ENCODE peak calls at places on chromosomes 13 and 19, in ten cellular contexts. C is H1; S is psoas muscle; Z is endodermal cell; P is heart left ventricle; Y is GM23338; H is heart right ventricle; F is CD8-positive, alpha-beta T cell; E is osteoblast; Q is HAP-1. R is an unnamed sample. For H3K27me3, the result is how much of the 10 kb centered on the place peaks cover.

GRCh38 chr19:47239610-47240296 is 8.8 kb upstream of the BBC3 start:
- DNase-seq in H (no peak), C (peak), F (peak), S (peak), Y (peak), P (peak), Q (no peak), E (peak), Z (peak), R (peak)

GRCh38 chr13:77555246-77555645 is 19.7 kb downstream of the SCEL start:
- DNase-seq in H (no peak), P (no peak), S (no peak), Q (no peak), E (no peak), C (no peak), F (no peak), Y (no peak), Z (no peak), R (no peak)

GRCh38 chr13:103102482-103102881 is 36.3 kb upstream of the SLC10A2 start:
- DNase-seq in Y (peak), S (no peak), P (no peak), E (no peak), F (no peak), Q (no peak), C (no peak), Z (no peak), H (no peak), R (no peak)

GRCh38 chr13:72185756-72186155 is 318.8 kb upstream of the DACH1 start:
- DNase-seq in S (no peak), P (no peak), Y (no peak), C (no peak), F (no peak), H (no peak), Z (no peak), E (no peak), Q (no peak), R (no peak)

GRCh38 chr13:28819046-28819747 is 942 bp upstream of the MTUS2 start:
- DNase-seq in S (no peak), H (no peak), C (peak), F (no peak), P (no peak), Y (peak), Z (no peak), E (no peak), Q (peak), R (no peak)

GRCh38 chr19:18385675-18386542 is at the start of gene GDF15:
- DNase-seq in P (peak), H (peak), Y (peak), F (no peak), Q (peak), S (peak), Z (peak), C (peak), E (peak), R (no peak)

GRCh38 chr19:46466536-46467199 is 4.7 kb downstream of the PNMA8A start:
- DNase-seq in E (peak), Z (no peak), S (peak), Q (no peak), C (no peak), H (no peak), P (no peak), Y (no peak), F (no peak), R (no peak)

GRCh38 chr19:21912654-21913053 is 76.7 kb upstream of the ZNF43 start:
- DNase-seq in H (no peak), Z (no peak), C (no peak), P (no peak), Y (peak), E (no peak), F (no peak), Q (no peak), S (no peak), R (no peak)

GRCh38 chr19:33465834-33466233 is 55.8 kb downstream of the PEPD start:
- DNase-seq in Z (no peak), Y (no peak), E (peak), P (no peak), Q (no peak), F (no peak), C (no peak), S (no peak), H (no peak), R (no peak)

GRCh38 chr13:99864627-99864990 is 107.0 kb downstream of the ZIC5 start:
- DNase-seq in Y (peak), F (no peak), H (no peak), S (no peak), E (no peak), C (no peak), Q (peak), Z (peak), P (no peak), R (no peak)

GRCh38 chr13:104954210-104954609 is 1581.3 kb downstream of the EFNB2 start:
- DNase-seq in P (no peak), F (no peak), Q (no peak), E (no peak), Z (no peak), H (no peak), C (no peak), Y (no peak), S (no peak), R (no peak)

GRCh38 chr19:7391218-7391670 is 42.5 kb downstream of the ARHGEF18 start:
- DNase-seq in H (no peak), Q (no peak), C (no peak), P (no peak), S (no peak), E (peak), Z (no peak), Y (no peak), F (no peak), R (no peak)

GRCh38 chr19:44847144-44848035 is 1.3 kb downstream of the NECTIN2 start:
- DNase-seq in E (peak), S (peak), Y (peak), F (no peak), Q (peak), Z (peak), H (peak), P (peak), C (peak), R (no peak)

GRCh38 chr19:54552913-54553310 is 20.7 kb upstream of the LILRA2 start:
- DNase-seq in Z (no peak), P (no peak), C (no peak), Y (no peak), H (no peak), F (no peak), S (no peak), Q (no peak), E (no peak), R (no peak)

GRCh38 chr19:16180611-16181010 is 4.6 kb upstream of the FAM32A start:
- DNase-seq in F (no peak), Z (peak), C (no peak), H (no peak), S (no peak), P (no peak), Q (no peak), Y (peak), E (peak), R (no peak)

GRCh38 chr13:89465366-89465765 is 1794.2 kb downstream of the SLITRK5 start:
- DNase-seq in Q (no peak), C (no peak), Y (no peak), H (no peak), P (no peak), S (no peak), Z (no peak), F (no peak), E (no peak), R (no peak)

GRCh38 chr13:107276936-107277335 is 709.0 kb upstream of the ARGLU1 start:
- DNase-seq in C (no peak), P (no peak), H (no peak), Y (no peak), S (no peak), E (no peak), F (no peak), Q (no peak), Z (no peak), R (no peak)

GRCh38 chr13:30105381-30105780 is 202.0 kb downstream of the KATNAL1 start:
- DNase-seq in E (no peak), F (no peak), S (no peak), Q (no peak), C (peak), Z (peak), P (no peak), H (no peak), Y (peak), R (no peak)

GRCh38 chr19:13098291-13099072 is 4.2 kb downstream of the LYL1 start:
- DNase-seq in Z (peak), P (no peak), C (peak), Q (peak), E (peak), F (peak), S (no peak), Y (peak), H (no peak), R (no peak)

GRCh38 chr13:20102776-20103175 is 58.1 kb downstream of the GJA3 start:
- DNase-seq in C (no peak), Z (no peak), S (no peak), Y (no peak), F (no peak), E (no peak), Q (no peak), P (no peak), H (no peak), R (no peak)

GRCh38 chr13:99862243-99862642 is 109.3 kb downstream of the ZIC5 start:
- DNase-seq in Z (no peak), E (no peak), P (no peak), S (no peak), H (no peak), Q (no peak), C (no peak), F (no peak), Y (no peak), R (no peak)

GRCh38 chr13:46687810-46688209 is 109.2 kb downstream of the ESD start:
- DNase-seq in H (no peak), F (no peak), E (no peak), S (no peak), P (no peak), Z (peak), C (no peak), Y (peak), Q (peak), R (peak)

GRCh38 chr13:39148513-39148961 is 110.3 kb downstream of the NHLRC3 start:
- DNase-seq in H (no peak), P (no peak), S (no peak), C (no peak), Z (peak), Y (no peak), F (no peak), E (no peak), Q (no peak), R (no peak)

GRCh38 chr13:31044658-31045620 is 112.5 kb downstream of the TEX26 start:
- DNase-seq in F (no peak), H (no peak), P (no peak), S (no peak), Q (no peak), E (peak), Y (no peak), Z (peak), C (no peak), R (no peak)

GRCh38 chr13:82791035-82791434 is 1091.2 kb downstream of the SLITRK1 start:
- DNase-seq in Y (no peak), Z (no peak), Q (no peak), F (no peak), H (no peak), E (no peak), C (no peak), P (no peak), S (no peak), R (no peak)

GRCh38 chr13:78102121-78102677 is 183.6 kb upstream of the EDNRB start:
- DNase-seq in S (peak), Z (no peak), P (no peak), Q (no peak), F (no peak), H (peak), E (peak), C (no peak), Y (no peak), R (no peak)

GRCh38 chr13:109785141-109785891 is 1.1 kb downstream of the IRS2 start:
- DNase-seq in E (peak), S (peak), F (peak), H (peak), Q (no peak), P (peak), Z (peak), Y (peak), C (peak), R (peak)

GRCh38 chr13:25253702-25254101 is 33.6 kb downstream of the MTMR6 start:
- DNase-seq in Y (no peak), F (no peak), H (no peak), Q (peak), S (no peak), P (no peak), C (no peak), E (no peak), Z (no peak), R (no peak)

GRCh38 chr19:6022570-6023049 is 44.7 kb upstream of the RANBP3 start:
- DNase-seq in C (no peak), Q (no peak), H (no peak), P (no peak), Z (no peak), F (no peak), Y (no peak), S (no peak), E (no peak), R (no peak)

GRCh38 chr19:8456064-8456463 is 11.3 kb downstream of the HNRNPM start:
- DNase-seq in S (no peak), Z (peak), H (no peak), F (no peak), Q (no peak), P (no peak), Y (peak), E (no peak), C (no peak), R (no peak)

GRCh38 chr19:6354098-6354674 is 7.1 kb upstream of the CLPP start:
- DNase-seq in Y (peak), F (no peak), H (no peak), E (peak), P (no peak), Q (no peak), C (no peak), S (no peak), Z (no peak), R (no peak)

GRCh38 chr19:30053558-30053957 is 111.5 kb downstream of the URI1 start:
- DNase-seq in Q (no peak), H (no peak), Y (no peak), C (no peak), P (no peak), S (no peak), E (peak), Z (peak), F (no peak), R (no peak)
- H3K27me3 ChIP-seq in Q (under half), H (under half), Y (under half), C (under half), P (under half), S (under half), E (under half), Z (under half), F (under half), R (under half)

GRCh38 chr19:10518444-10519361 is 1.5 kb upstream of the S1PR5 start:
- DNase-seq in Y (peak), H (peak), F (peak), E (peak), Z (peak), S (no peak), Q (no peak), P (no peak), C (peak), R (no peak)
- H3K27me3 ChIP-seq in Y (half or more), H (half or more), F (under half), E (under half), Z (half or more), S (under half), Q (under half), P (half or more), C (half or more), R (under half)

GRCh38 chr19:35852029-35852780 is at the start of gene NPHS1:
- DNase-seq in H (no peak), Y (no peak), C (no peak), Q (no peak), E (no peak), S (no peak), Z (no peak), P (no peak), F (no peak), R (no peak)

GRCh38 chr19:35856546-35857149 is at the start of gene KIRREL2:
- DNase-seq in S (no peak), Q (peak), C (peak), F (peak), Y (peak), Z (peak), P (no peak), E (peak), H (no peak), R (peak)

GRCh38 chr19:35851213-35852028 is 883 bp downstream of the NPHS1 start:
- DNase-seq in Q (peak), Z (peak), Y (peak), P (no peak), S (no peak), C (peak), F (no peak), E (no peak), H (no peak), R (no peak)

GRCh38 chr19:35856001-35856400 is 710 bp upstream of the KIRREL2 start:
- DNase-seq in E (no peak), C (peak), F (no peak), Y (peak), Q (peak), P (no peak), S (no peak), H (no peak), Z (peak), R (no peak)

GRCh38 chr19:35853038-35853756 is 893 bp upstream of the NPHS1 start:
- DNase-seq in Q (no peak), P (no peak), C (no peak), F (no peak), E (no peak), S (no peak), H (no peak), Z (no peak), Y (no peak), R (no peak)
- H3K27me3 ChIP-seq in Q (under half), P (half or more), C (under half), F (under half), E (under half), S (under half), H (half or more), Z (half or more), Y (under half), R (half or more)

GRCh38 chr19:17220207-17220758 is 5.1 kb downstream of the USE1 start:
- DNase-seq in Z (no peak), P (no peak), F (no peak), Y (no peak), E (peak), C (no peak), H (no peak), Q (no peak), S (peak), R (no peak)

GRCh38 chr19:17227798-17228367 is 1.9 kb downstream of the OCEL1 start:
- DNase-seq in C (no peak), Z (no peak), S (no peak), Q (peak), F (no peak), P (peak), Y (peak), H (no peak), E (peak), R (no peak)

GRCh38 chr19:17225051-17225450 is 975 bp upstream of the OCEL1 start:
- DNase-seq in Z (no peak), S (no peak), F (no peak), P (no peak), C (no peak), Q (no peak), E (no peak), Y (no peak), H (no peak), R (no peak)

GRCh38 chr19:17229890-17230289 is 3.9 kb downstream of the OCEL1 start:
- DNase-seq in Y (no peak), H (no peak), C (no peak), S (no peak), P (peak), Q (no peak), F (no peak), E (peak), Z (no peak), R (no peak)

GRCh38 chr19:17226002-17226933 is at the start of gene OCEL1:
- DNase-seq in H (peak), Y (peak), C (peak), Q (peak), E (peak), F (peak), S (peak), P (peak), Z (peak), R (peak)
- H3K27me3 ChIP-seq in H (under half), Y (under half), C (under half), Q (under half), E (under half), F (under half), S (under half), P (under half), Z (under half), R (under half)

DNA sequence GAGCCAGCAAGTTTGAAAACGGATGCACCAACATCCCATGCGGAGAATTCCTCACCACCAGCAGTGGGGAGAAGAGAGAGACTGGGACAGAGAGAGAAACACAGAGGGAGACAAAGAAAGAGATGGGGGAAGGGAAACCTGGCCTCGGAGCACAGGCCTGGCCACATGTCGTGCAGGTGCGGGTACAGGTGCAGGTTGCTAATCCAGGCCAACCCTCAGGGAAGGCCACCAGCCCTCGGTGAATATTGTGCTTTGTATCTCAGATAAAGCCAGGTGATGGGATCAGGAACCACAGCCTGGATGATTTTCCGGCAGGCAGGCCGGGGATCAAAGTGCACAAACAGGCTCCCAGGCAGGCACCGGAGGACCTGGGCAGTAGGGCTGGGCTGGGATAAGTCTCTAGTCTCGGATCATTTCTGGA is 3.8 kb downstream of the GAS6 start:
- DNase-seq in E (no peak), H (peak), Y (peak), C (peak), Z (peak), F (peak), Q (no peak), S (no peak), P (no peak), R (no peak)
- H3K27me3 ChIP-seq in E (under half), H (under half), Y (under half), C (under half), Z (under half), F (under half), Q (under half), S (under half), P (under half), R (under half)

GRCh38 chr19:51727349-51727880 is 3.6 kb upstream of the HAS1 start:
- DNase-seq in Y (no peak), Q (no peak), S (no peak), C (no peak), H (no peak), E (peak), P (no peak), F (no peak), Z (no peak), R (no peak)

GRCh38 chr19:51726049-51726448 is 2.3 kb upstream of the HAS1 start:
- DNase-seq in S (peak), F (no peak), Y (peak), Q (peak), C (no peak), P (peak), H (no peak), E (peak), Z (peak), R (no peak)

GRCh38 chr19:51721905-51722304 is 1.9 kb downstream of the HAS1 start:
- DNase-seq in F (no peak), Z (no peak), E (no peak), H (no peak), Y (no peak), C (no peak), P (no peak), Q (no peak), S (no peak), R (no peak)

GRCh38 chr19:51722492-51722891 is 1.3 kb downstream of the HAS1 start:
- DNase-seq in E (no peak), S (no peak), F (no peak), Y (no peak), P (no peak), Z (no peak), H (no peak), Q (no peak), C (no peak), R (no peak)

DNA sequence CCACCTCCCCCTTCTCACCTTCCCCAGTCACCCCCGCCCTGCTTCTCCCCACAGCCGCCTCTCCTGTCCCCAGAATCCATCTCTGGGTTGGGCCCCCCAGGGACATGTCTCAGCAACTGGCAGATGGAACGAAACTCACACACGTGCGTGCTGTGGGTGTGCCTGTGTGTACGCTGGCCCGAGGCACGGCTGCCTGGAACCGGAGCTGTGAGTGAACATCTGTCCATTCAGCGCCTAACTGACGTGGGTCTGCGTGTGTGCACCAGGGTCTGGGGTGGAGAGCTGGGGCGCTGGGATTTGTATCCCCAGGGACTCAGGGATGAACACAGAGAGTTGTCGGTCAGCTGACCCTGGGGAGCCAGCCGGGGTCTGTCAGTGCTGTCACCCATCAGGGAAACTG is 752 bp upstream of the HAS1 start:
- DNase-seq in P (no peak), Z (no peak), F (no peak), H (no peak), Q (no peak), S (peak), C (no peak), E (peak), Y (no peak), R (no peak)
- H3K27me3 ChIP-seq in P (half or more), Z (under half), F (under half), H (half or more), Q (under half), S (under half), C (under half), E (under half), Y (under half), R (under half)

GRCh38 chr13:98710521-98710920 is 42.0 kb downstream of the SLC15A1 start:
- DNase-seq in S (no peak), C (no peak), F (no peak), Q (no peak), H (no peak), P (no peak), Y (no peak), Z (no peak), E (no peak), R (no peak)
- H3K27me3 ChIP-seq in S (under half), C (under half), F (under half), Q (under half), H (under half), P (under half), Y (under half), Z (under half), E (under half), R (under half)

R was measured in CD4-positive, alpha-beta T cell.